ENCODE peak calls at places on chromosome 18, in six cellular contexts. One of them, this sample, is unnamed.

GRCh38 chr18:74454279-74454741 is 2.8 kb downstream of the DIPK1C start:
- DNase-seq in stimulated activated CD4-positive, alpha-beta T cell treated with anti-CD3 and anti-CD28 coated beads, Interleukin-4, amount 100 ng/mL, for 48 hours: no peak
- DNase-seq in neural crest cell: no peak
- DNase-seq in 8988T: no peak
- DNase-seq in germinal center: no peak
- DNase-seq in HFFc6: no peak
- DNase-seq in this sample: no peak

GRCh38 chr18:55513199-55513598 is 74.8 kb downstream of the TCF4 start:
- DNase-seq in stimulated activated CD4-positive, alpha-beta T cell treated with anti-CD3 and anti-CD28 coated beads, Interleukin-4, amount 100 ng/mL, for 48 hours: no peak
- DNase-seq in germinal center: no peak
- DNase-seq in neural crest cell: no peak
- DNase-seq in HFFc6: no peak
- DNase-seq in 8988T: no peak
- DNase-seq in this sample: peak; percentile 42

GRCh38 chr18:50518787-50519520 is 40.9 kb upstream of the MAPK4 start:
- DNase-seq in neural crest cell: no peak
- DNase-seq in 8988T: no peak
- DNase-seq in germinal center: no peak
- DNase-seq in HFFc6: no peak
- DNase-seq in stimulated activated CD4-positive, alpha-beta T cell treated with anti-CD3 and anti-CD28 coated beads, Interleukin-4, amount 100 ng/mL, for 48 hours: no peak
- DNase-seq in this sample: no peak

GRCh38 chr18:23970161-23971153 is 44.1 kb upstream of the TTC39C start:
- DNase-seq in germinal center: peak; percentile 58
- DNase-seq in stimulated activated CD4-positive, alpha-beta T cell treated with anti-CD3 and anti-CD28 coated beads, Interleukin-4, amount 100 ng/mL, for 48 hours: no peak
- DNase-seq in HFFc6: no peak
- DNase-seq in neural crest cell: no peak
- DNase-seq in 8988T: no peak
- DNase-seq in this sample: peak; percentile 39

GRCh38 chr18:22348521-22349316 is 69.0 kb downstream of the CTAGE1 start:
- DNase-seq in germinal center: no peak
- DNase-seq in neural crest cell: no peak
- DNase-seq in stimulated activated CD4-positive, alpha-beta T cell treated with anti-CD3 and anti-CD28 coated beads, Interleukin-4, amount 100 ng/mL, for 48 hours: no peak
- DNase-seq in 8988T: peak; percentile 79
- DNase-seq in HFFc6: peak; percentile 18
- DNase-seq in this sample: peak; percentile 88

GRCh38 chr18:23627325-23627724 is 35.4 kb downstream of the ANKRD29 start:
- DNase-seq in HFFc6: peak; percentile 78
- DNase-seq in neural crest cell: no peak
- DNase-seq in 8988T: no peak
- DNase-seq in germinal center: no peak
- DNase-seq in stimulated activated CD4-positive, alpha-beta T cell treated with anti-CD3 and anti-CD28 coated beads, Interleukin-4, amount 100 ng/mL, for 48 hours: no peak
- DNase-seq in this sample: peak; percentile 96

GRCh38 chr18:27665264-27665799 is 480.2 kb upstream of the CHST9 start:
- DNase-seq in 8988T: no peak
- DNase-seq in germinal center: no peak
- DNase-seq in HFFc6: no peak
- DNase-seq in neural crest cell: no peak
- DNase-seq in stimulated activated CD4-positive, alpha-beta T cell treated with anti-CD3 and anti-CD28 coated beads, Interleukin-4, amount 100 ng/mL, for 48 hours: no peak
- DNase-seq in this sample: no peak

GRCh38 chr18:49968649-49969309 is 155.4 kb upstream of the ACAA2 start:
- DNase-seq in germinal center: no peak
- DNase-seq in 8988T: no peak
- DNase-seq in neural crest cell: no peak
- DNase-seq in stimulated activated CD4-positive, alpha-beta T cell treated with anti-CD3 and anti-CD28 coated beads, Interleukin-4, amount 100 ng/mL, for 48 hours: no peak
- DNase-seq in HFFc6: no peak
- DNase-seq in this sample: no peak

GRCh38 chr18:47163241-47163640 is 12.9 kb downstream of the IER3IP1 start:
- DNase-seq in neural crest cell: no peak
- DNase-seq in germinal center: no peak
- DNase-seq in HFFc6: peak; percentile 76
- DNase-seq in stimulated activated CD4-positive, alpha-beta T cell treated with anti-CD3 and anti-CD28 coated beads, Interleukin-4, amount 100 ng/mL, for 48 hours: no peak
- DNase-seq in 8988T: no peak
- DNase-seq in this sample: peak; percentile 50

GRCh38 chr18:68922392-68922791 is 124.5 kb downstream of the CCDC102B start:
- DNase-seq in 8988T: no peak
- DNase-seq in neural crest cell: no peak
- DNase-seq in stimulated activated CD4-positive, alpha-beta T cell treated with anti-CD3 and anti-CD28 coated beads, Interleukin-4, amount 100 ng/mL, for 48 hours: no peak
- DNase-seq in germinal center: no peak
- DNase-seq in HFFc6: no peak
- DNase-seq in this sample: no peak

GRCh38 chr18:39698436-39698835 is 2132.8 kb upstream of the CELF4 start:
- DNase-seq in stimulated activated CD4-positive, alpha-beta T cell treated with anti-CD3 and anti-CD28 coated beads, Interleukin-4, amount 100 ng/mL, for 48 hours: no peak
- DNase-seq in HFFc6: no peak
- DNase-seq in germinal center: no peak
- DNase-seq in neural crest cell: no peak
- DNase-seq in 8988T: no peak
- DNase-seq in this sample: no peak

GRCh38 chr18:77911973-77912372 is 662.3 kb downstream of the GALR1 start:
- DNase-seq in HFFc6: no peak
- DNase-seq in stimulated activated CD4-positive, alpha-beta T cell treated with anti-CD3 and anti-CD28 coated beads, Interleukin-4, amount 100 ng/mL, for 48 hours: no peak
- DNase-seq in 8988T: no peak
- DNase-seq in germinal center: no peak
- DNase-seq in neural crest cell: no peak
- DNase-seq in this sample: no peak

GRCh38 chr18:23969664-23970063 is 44.9 kb upstream of the TTC39C start:
- DNase-seq in 8988T: no peak
- DNase-seq in neural crest cell: no peak
- DNase-seq in stimulated activated CD4-positive, alpha-beta T cell treated with anti-CD3 and anti-CD28 coated beads, Interleukin-4, amount 100 ng/mL, for 48 hours: no peak
- DNase-seq in HFFc6: no peak
- DNase-seq in germinal center: no peak
- DNase-seq in this sample: no peak

GRCh38 chr18:76589866-76590265 is 94.8 kb upstream of the ZNF516 start:
- DNase-seq in stimulated activated CD4-positive, alpha-beta T cell treated with anti-CD3 and anti-CD28 coated beads, Interleukin-4, amount 100 ng/mL, for 48 hours: no peak
- DNase-seq in HFFc6: no peak
- DNase-seq in germinal center: no peak
- DNase-seq in neural crest cell: no peak
- DNase-seq in 8988T: no peak
- DNase-seq in this sample: no peak

GRCh38 chr18:41809652-41810051 is 145.4 kb upstream of the PIK3C3 start:
- DNase-seq in HFFc6: no peak
- DNase-seq in stimulated activated CD4-positive, alpha-beta T cell treated with anti-CD3 and anti-CD28 coated beads, Interleukin-4, amount 100 ng/mL, for 48 hours: no peak
- DNase-seq in 8988T: no peak
- DNase-seq in neural crest cell: no peak
- DNase-seq in germinal center: no peak
- DNase-seq in this sample: no peak

GRCh38 chr18:22985250-22985649 is 52.1 kb downstream of the RBBP8 start:
- DNase-seq in stimulated activated CD4-positive, alpha-beta T cell treated with anti-CD3 and anti-CD28 coated beads, Interleukin-4, amount 100 ng/mL, for 48 hours: no peak
- DNase-seq in germinal center: no peak
- DNase-seq in neural crest cell: no peak
- DNase-seq in 8988T: no peak
- DNase-seq in HFFc6: no peak
- DNase-seq in this sample: no peak

GRCh38 chr18:77032121-77032758 is 100.3 kb downstream of the MBP start:
- DNase-seq in HFFc6: no peak
- DNase-seq in germinal center: no peak
- DNase-seq in neural crest cell: no peak
- DNase-seq in 8988T: no peak
- DNase-seq in stimulated activated CD4-positive, alpha-beta T cell treated with anti-CD3 and anti-CD28 coated beads, Interleukin-4, amount 100 ng/mL, for 48 hours: no peak
- DNase-seq in this sample: peak; percentile 5

This sample was measured in M059J.